ENCODE peak calls at places on chromosomes 12 and 14, in five cellular contexts. E is H1, Z is K562, L is HepG2, A is GM12878. O is an unnamed sample.

GRCh38 chr12:111439657-111440151 is 34.0 kb downstream of the SH2B3 start:
- DNase-seq in E (no peak), Z (no peak), A (no peak), L (no peak), O (no peak)

GRCh38 chr12:989751-990278 is 1.2 kb upstream of the ERC1 start:
- DNase-seq in E (no peak), Z (peak), A (no peak), L (peak), O (no peak)

GRCh38 chr14:64938972-64939816 is 3.4 kb downstream of the GPX2 start:
- DNase-seq in E (no peak), Z (no peak), L (no peak), A (no peak), O (no peak)

GRCh38 chr14:68522510-68523325 is 270.1 kb downstream of the ZFP36L1 start:
- DNase-seq in A (no peak), E (peak), Z (no peak), L (no peak), O (no peak)

GRCh38 chr12:15256760-15257159 is 35.5 kb upstream of the RERG start:
- DNase-seq in L (no peak), E (no peak), Z (no peak), A (no peak), O (no peak)

GRCh38 chr14:99249389-99249788 is 22.6 kb downstream of the BCL11B start:
- DNase-seq in E (no peak), A (no peak), L (no peak), Z (no peak), O (no peak)

GRCh38 chr12:56763753-56764657 is 881 bp downstream of the HSD17B6 start:
- DNase-seq in E (no peak), L (no peak), Z (no peak), A (no peak), O (no peak)

GRCh38 chr12:51225800-51226199 is 7.9 kb upstream of the POU6F1 start:
- DNase-seq in L (no peak), A (no peak), Z (no peak), E (no peak), O (no peak)

GRCh38 chr12:12428961-12429657 is 72.2 kb downstream of the BORCS5 start:
- DNase-seq in A (no peak), E (no peak), L (no peak), Z (no peak), O (no peak)

GRCh38 chr12:89179983-89180382 is 172.3 kb downstream of the DUSP6 start:
- DNase-seq in E (no peak), L (no peak), Z (no peak), A (no peak), O (no peak)

GRCh38 chr12:130160711-130161231 is 1.5 kb upstream of the FZD10 start:
- DNase-seq in L (no peak), A (no peak), E (no peak), Z (no peak), O (no peak)

GRCh38 chr14:57519051-57519450 is 25.4 kb upstream of the CCDC198 start:
- DNase-seq in Z (no peak), A (no peak), L (peak), E (no peak), O (no peak)

GRCh38 chr14:100702590-100702989 is 24.1 kb upstream of the DLK1 start:
- DNase-seq in A (no peak), Z (no peak), E (no peak), L (no peak), O (no peak)

GRCh38 chr12:27333311-27334009 is 824 bp downstream of the BMAL2 start:
- DNase-seq in A (no peak), L (no peak), Z (peak), E (peak), O (peak)

GRCh38 chr14:88507208-88507607 is 47.6 kb downstream of the PTPN21 start:
- DNase-seq in L (no peak), Z (no peak), E (no peak), A (no peak), O (no peak)

GRCh38 chr14:73829526-73830431 is 21.9 kb upstream of the PTGR2 start:
- DNase-seq in L (peak), E (no peak), Z (peak), A (peak), O (no peak)

GRCh38 chr12:89740943-89741342 is 32.3 kb upstream of the ATP2B1 start:
- DNase-seq in Z (no peak), E (no peak), L (no peak), A (no peak), O (no peak)

GRCh38 chr12:67220065-67220464 is 49.1 kb upstream of the CAND1 start:
- DNase-seq in Z (no peak), A (no peak), L (peak), E (no peak), O (peak)

GRCh38 chr14:103418508-103418818 is 33.2 kb downstream of the MARK3 start:
- DNase-seq in E (no peak), Z (peak), A (no peak), L (no peak), O (no peak)

GRCh38 chr12:115922952-115923564 is 354.4 kb downstream of the MED13L start:
- DNase-seq in E (no peak), Z (peak), L (peak), A (no peak), O (peak)

GRCh38 chr12:111777345-111778045 is 10.8 kb downstream of the ALDH2 start:
- DNase-seq in L (peak), A (no peak), Z (no peak), E (no peak), O (no peak)

GRCh38 chr14:23067847-23068791 is 10.8 kb upstream of the CDH24 start:
- DNase-seq in L (no peak), E (no peak), A (no peak), Z (peak), O (no peak)

GRCh38 chr12:47097276-47097896 is 17.6 kb upstream of the AMIGO2 start:
- DNase-seq in A (no peak), L (no peak), Z (no peak), E (no peak), O (no peak)

GRCh38 chr14:93994919-93995682 is 2.0 kb upstream of the CCDC197 start:
- DNase-seq in E (no peak), L (no peak), Z (no peak), A (no peak), O (peak)

GRCh38 chr14:99322731-99323599 is 51.0 kb upstream of the BCL11B start:
- DNase-seq in Z (no peak), E (no peak), L (no peak), A (no peak), O (no peak)

DNA sequence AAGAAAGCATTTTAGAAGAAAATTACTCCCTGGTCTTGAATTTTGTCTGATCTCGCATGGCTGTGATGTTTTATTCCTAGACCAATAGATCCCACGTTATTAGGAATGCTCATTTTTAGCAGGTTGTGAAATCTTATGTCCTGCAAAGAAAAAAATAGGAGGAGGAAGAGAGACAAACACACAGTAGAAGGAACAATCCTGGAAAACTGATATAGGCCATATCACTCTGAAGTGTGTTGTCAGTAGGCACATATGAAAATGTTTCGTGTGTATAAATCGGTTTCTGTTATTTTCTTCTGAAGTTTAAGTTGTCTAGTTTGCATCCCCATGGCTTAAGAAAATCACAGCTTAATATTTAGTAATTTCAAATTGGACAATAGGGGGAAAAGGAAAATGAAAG is 12.4 kb downstream of the SLCO1B3 start:
- DNase-seq in Z (no peak), A (no peak), L (no peak), E (no peak), O (no peak)
- H2AFZ ChIP-seq in Z (no peak), A (no peak), L (no peak), E (no peak), O (no peak)

GRCh38 chr12:120199595-120200306 is 1.2 kb downstream of the RPLP0 start:
- DNase-seq in Z (no peak), L (no peak), E (no peak), A (no peak), O (no peak)
- TF ChIP-seq CREB1 in Z (no peak), L (no peak), E (no peak), A (no peak), O (no peak)

GRCh38 chr14:83253870-83254269 is 1720.2 kb upstream of the SEL1L start:
- DNase-seq in A (no peak), E (no peak), Z (no peak), L (no peak), O (no peak)

GRCh38 chr14:83257466-83258439 is 1724.1 kb upstream of the SEL1L start:
- DNase-seq in L (no peak), Z (no peak), E (no peak), A (no peak), O (no peak)

GRCh38 chr14:83251402-83251801 is 1717.7 kb upstream of the SEL1L start:
- DNase-seq in E (no peak), Z (no peak), A (no peak), L (no peak), O (no peak)

GRCh38 chr14:83255727-83256090 is 1722.1 kb upstream of the SEL1L start:
- DNase-seq in A (no peak), L (no peak), Z (no peak), E (no peak), O (no peak)

GRCh38 chr14:83255015-83255726 is 1721.5 kb upstream of the SEL1L start:
- DNase-seq in Z (no peak), E (no peak), L (no peak), A (peak), O (no peak)
- H2AFZ ChIP-seq in Z (no peak), E (no peak), L (no peak), A (no peak), O (no peak)

GRCh38 chr14:80933282-80933681 is 8.3 kb downstream of the CEP128 start:
- DNase-seq in E (no peak), Z (no peak), L (no peak), A (no peak), O (no peak)

GRCh38 chr14:80926706-80927384 is 14.7 kb downstream of the CEP128 start:
- DNase-seq in L (no peak), E (no peak), A (no peak), Z (no peak), O (no peak)

GRCh38 chr14:80927385-80927989 is 14.1 kb downstream of the CEP128 start:
- DNase-seq in E (no peak), Z (no peak), L (no peak), A (no peak), O (peak)

GRCh38 chr14:80930095-80930494 is 11.4 kb downstream of the CEP128 start:
- DNase-seq in E (no peak), A (no peak), Z (no peak), L (no peak), O (no peak)

DNA sequence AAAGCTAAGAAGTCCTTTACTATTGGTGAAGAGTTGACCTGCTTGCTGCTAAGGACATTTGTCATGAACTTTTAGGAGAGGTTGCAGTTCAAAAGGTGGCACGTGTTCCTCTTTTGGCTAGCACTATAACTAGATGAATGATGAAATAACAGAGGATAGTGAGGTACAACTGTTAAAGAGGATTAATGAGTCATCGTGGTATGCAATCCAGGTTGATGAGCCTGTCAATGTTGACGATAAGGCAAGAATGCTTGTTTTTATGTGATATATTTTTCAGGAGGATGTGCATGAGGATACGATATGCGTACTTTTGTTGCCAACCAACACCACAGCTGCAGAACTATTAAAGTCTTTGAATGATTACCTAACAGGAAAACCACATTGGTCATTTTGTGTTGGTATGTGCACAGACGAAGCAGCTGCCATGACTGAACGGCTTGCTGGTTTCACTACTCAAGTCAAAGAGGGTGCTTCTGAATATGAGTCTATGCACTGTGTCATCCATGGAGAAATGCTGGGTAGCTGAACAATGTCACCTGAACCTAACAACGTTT is 10.6 kb downstream of the CEP128 start:
- DNase-seq in A (peak), Z (no peak), L (no peak), E (no peak), O (no peak)
- TF ChIP-seq CREB1 in A (peak), Z (no peak), L (no peak), E (no peak), O (no peak)

DNA sequence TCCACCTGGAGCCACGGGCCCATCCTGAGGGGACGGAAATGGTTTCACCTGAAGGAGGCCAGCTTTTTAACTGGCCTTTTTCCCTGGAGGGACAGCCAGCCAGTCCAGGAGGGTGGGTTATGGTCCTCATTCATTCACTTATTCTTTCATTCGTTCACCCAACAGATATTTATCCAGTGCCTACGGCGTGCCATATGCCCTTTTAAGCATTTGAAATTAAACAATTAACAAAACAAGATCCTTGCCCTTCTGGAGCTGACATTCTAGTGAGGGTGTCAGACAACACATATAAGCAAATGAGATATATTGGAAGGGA is 438 bp upstream of the ABCB9 start:
- DNase-seq in L (no peak), E (no peak), Z (no peak), A (no peak), O (no peak)
- H2AFZ ChIP-seq in L (no peak), E (peak), Z (peak), A (no peak), O (peak)

GRCh38 chr12:91851741-91852477 is 293.7 kb downstream of the BTG1 start:
- DNase-seq in L (no peak), E (no peak), Z (no peak), A (no peak), O (no peak)

GRCh38 chr12:91854725-91855124 is 290.9 kb downstream of the BTG1 start:
- DNase-seq in Z (no peak), L (no peak), A (no peak), E (no peak), O (no peak)

GRCh38 chr12:91853350-91854127 is 292.1 kb downstream of the BTG1 start:
- DNase-seq in A (no peak), L (no peak), E (no peak), Z (peak), O (no peak)

GRCh38 chr12:91858186-91858585 is 287.5 kb downstream of the BTG1 start:
- DNase-seq in Z (no peak), L (no peak), A (no peak), E (no peak), O (no peak)

GRCh38 chr12:91852646-91853045 is 293.0 kb downstream of the BTG1 start:
- DNase-seq in Z (no peak), A (no peak), L (no peak), E (no peak), O (no peak)
- TF ChIP-seq CREB1 in Z (no peak), A (no peak), L (no peak), E (no peak), O (no peak)